ENCODE peak calls at places on chromosomes 3 and 15, in four cellular contexts. G is HepG2, M is K562, I is GM12878. Q is an unnamed sample.

GRCh38 chr15:40085225-40085624 is 23.5 kb downstream of the BMF start:
- DNase-seq in G (no peak), M (peak), I (no peak), Q (no peak)

GRCh38 chr3:152245498-152246175 is 23.1 kb upstream of the MBNL1 start:
- DNase-seq in G (no peak), M (peak), I (no peak), Q (no peak)

GRCh38 chr3:38549486-38549885 is 53.3 kb downstream of the EXOG start:
- DNase-seq in G (no peak), M (no peak), I (no peak), Q (no peak)

GRCh38 chr15:100602822-100603393 is 519 bp downstream of the ASB7 start:
- DNase-seq in G (peak), M (peak), I (peak), Q (peak)

GRCh38 chr3:16211176-16211904 is 36.9 kb downstream of the GALNT15 start:
- DNase-seq in G (no peak), M (no peak), I (no peak), Q (no peak)

GRCh38 chr15:27328616-27329015 is 357.6 kb downstream of the GABRG3 start:
- DNase-seq in G (no peak), M (no peak), I (no peak), Q (no peak)

GRCh38 chr3:168977696-168978374 is 685.7 kb downstream of the MECOM start:
- DNase-seq in G (no peak), M (no peak), I (no peak), Q (no peak)

GRCh38 chr3:98343647-98344507 is 9.8 kb upstream of the OR5K4 start:
- DNase-seq in G (peak), M (peak), I (no peak), Q (peak)

GRCh38 chr3:167901087-167901486 is 165.6 kb downstream of the SERPINI1 start:
- DNase-seq in G (no peak), M (no peak), I (no peak), Q (no peak)

GRCh38 chr15:50764331-50765201 is 940 bp downstream of the SPPL2A start:
- DNase-seq in G (no peak), M (peak), I (peak), Q (no peak)

GRCh38 chr3:193996205-193996604 is 139.7 kb upstream of the HES1 start:
- DNase-seq in G (no peak), M (no peak), I (no peak), Q (no peak)

GRCh38 chr3:183800221-183800863 is 25.0 kb downstream of the MAP6D1 start:
- DNase-seq in G (no peak), M (no peak), I (no peak), Q (no peak)

GRCh38 chr3:70927239-70927638 is 614.8 kb upstream of the MDFIC2 start:
- DNase-seq in G (no peak), M (no peak), I (no peak), Q (no peak)

GRCh38 chr15:68301300-68301699 is 23.8 kb downstream of the FEM1B start:
- DNase-seq in G (no peak), M (no peak), I (no peak), Q (no peak)

GRCh38 chr3:61807865-61808276 is 246.5 kb downstream of the PTPRG start:
- DNase-seq in G (peak), M (no peak), I (no peak), Q (no peak)

GRCh38 chr15:79418693-79419279 is 13.3 kb upstream of the MINAR1 start:
- DNase-seq in G (no peak), M (no peak), I (no peak), Q (peak)

GRCh38 chr3:113174806-113175490 is 36.4 kb upstream of the BOC start:
- DNase-seq in G (no peak), M (no peak), I (no peak), Q (no peak)

GRCh38 chr3:61562042-61562809 is 855 bp downstream of the PTPRG start:
- DNase-seq in G (no peak), M (no peak), I (no peak), Q (no peak)

GRCh38 chr15:47819158-47819557 is 101.9 kb downstream of the SEMA6D start:
- DNase-seq in G (no peak), M (no peak), I (no peak), Q (no peak)

GRCh38 chr3:155031191-155031590 is 48.9 kb upstream of the MME start:
- DNase-seq in G (no peak), M (no peak), I (no peak), Q (no peak)

GRCh38 chr3:43223670-43224364 is 62.5 kb upstream of the SNRK start:
- DNase-seq in G (no peak), M (no peak), I (no peak), Q (no peak)

GRCh38 chr15:63832620-63833245 is 1.0 kb downstream of the HERC1 start:
- DNase-seq in G (no peak), M (peak), I (no peak), Q (peak)

GRCh38 chr3:58531956-58532355 is 5.0 kb downstream of the ACOX2 start:
- DNase-seq in G (no peak), M (no peak), I (no peak), Q (peak)

GRCh38 chr15:101440846-101441590 is 48.5 kb downstream of the PCSK6 start:
- DNase-seq in G (no peak), M (no peak), I (no peak), Q (no peak)

GRCh38 chr3:134627831-134628230 is 23.0 kb downstream of the KY start:
- DNase-seq in G (no peak), M (no peak), I (no peak), Q (no peak)

GRCh38 chr3:99789322-99789721 is 28.3 kb upstream of the CMSS1 start:
- DNase-seq in G (peak), M (peak), I (no peak), Q (peak)

GRCh38 chr3:65946438-65946837 is 92.3 kb downstream of the MAGI1 start:
- DNase-seq in G (no peak), M (no peak), I (no peak), Q (no peak)

GRCh38 chr15:88998980-88999713 is 86.0 kb upstream of the MFGE8 start:
- DNase-seq in G (no peak), M (peak), I (no peak), Q (peak)

GRCh38 chr3:1843111-1843510 is 255.6 kb upstream of the CNTN4 start:
- DNase-seq in G (no peak), M (no peak), I (no peak), Q (no peak)

GRCh38 chr15:89164712-89165211 is 56.6 kb downstream of the RLBP1 start:
- DNase-seq in G (peak), M (no peak), I (no peak), Q (no peak)

GRCh38 chr15:57667171-57667924 is 39.2 kb upstream of the POLR2M start:
- DNase-seq in G (peak), M (peak), I (no peak), Q (peak)

GRCh38 chr3:43584043-43584826 is 37.6 kb downstream of the ANO10 start:
- DNase-seq in G (no peak), M (peak), I (no peak), Q (no peak)

GRCh38 chr3:43043793-43044192 is 62.1 kb downstream of the POMGNT2 start:
- DNase-seq in G (no peak), M (no peak), I (no peak), Q (no peak)

DNA sequence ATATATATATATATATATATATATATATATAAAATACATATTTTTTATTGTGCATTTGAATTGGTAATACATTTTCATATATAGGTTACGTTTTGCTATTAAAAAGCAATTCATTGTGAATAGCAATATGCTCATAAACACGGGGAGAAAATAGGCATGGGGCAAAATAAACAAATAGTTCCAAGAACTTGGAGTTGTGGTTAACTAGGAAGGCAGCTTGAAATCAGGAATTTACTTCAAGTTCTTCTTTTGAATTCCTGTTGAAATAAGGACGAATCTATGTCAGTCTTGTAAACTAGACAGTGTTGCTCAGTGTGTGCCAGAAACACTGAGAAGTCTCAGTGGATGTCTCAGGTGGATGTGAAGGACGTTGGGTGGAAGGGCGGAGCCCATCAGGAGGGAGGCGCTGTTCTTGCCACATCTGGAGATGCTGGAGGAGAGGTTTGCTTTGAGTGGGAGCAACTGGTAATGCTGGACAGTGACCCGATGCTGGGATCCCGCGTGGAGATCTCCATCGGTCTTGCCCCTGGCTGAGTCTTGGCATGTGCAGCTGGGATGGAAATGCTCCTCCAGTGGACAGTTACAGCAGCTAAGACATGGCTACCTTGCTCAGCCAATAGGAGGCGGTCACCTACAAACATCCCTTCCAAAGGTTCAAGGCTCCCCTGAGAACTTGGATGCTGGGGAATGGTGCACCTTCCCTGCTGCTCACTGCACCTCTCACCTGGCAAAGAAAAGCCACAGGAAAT is 2.5 kb downstream of the IL16 start:
- DNase-seq in G (no peak), M (no peak), I (no peak), Q (no peak)
- H3K4me2 ChIP-seq in G (no peak), M (no peak), I (no peak), Q (no peak)

GRCh38 chr3:9396301-9396631 is 1.1 kb upstream of the SETD5 start:
- DNase-seq in G (no peak), M (peak), I (peak), Q (peak)
- TF ChIP-seq JUNB in G (no peak), M (no peak), I (no peak), Q (no peak)

GRCh38 chr15:46131876-46132275 is 497.0 kb downstream of the SQOR start:
- DNase-seq in G (no peak), M (no peak), I (no peak), Q (no peak)

GRCh38 chr15:46129145-46129544 is 494.3 kb downstream of the SQOR start:
- DNase-seq in G (no peak), M (no peak), I (no peak), Q (no peak)

GRCh38 chr15:46126581-46126980 is 491.8 kb downstream of the SQOR start:
- DNase-seq in G (no peak), M (no peak), I (no peak), Q (no peak)

GRCh38 chr15:46127361-46127874 is 492.6 kb downstream of the SQOR start:
- DNase-seq in G (no peak), M (no peak), I (no peak), Q (no peak)
- TF ChIP-seq CREB1 in G (no peak), M (no peak), I (no peak), Q (no peak)

GRCh38 chr15:74293021-74293810 is 57.1 kb downstream of the CCDC33 start:
- DNase-seq in G (no peak), M (no peak), I (no peak), Q (no peak)

GRCh38 chr15:74290645-74291044 is 54.5 kb downstream of the CCDC33 start:
- DNase-seq in G (no peak), M (no peak), I (no peak), Q (no peak)

GRCh38 chr15:74289671-74290070 is 53.5 kb downstream of the CCDC33 start:
- DNase-seq in G (no peak), M (no peak), I (no peak), Q (no peak)

GRCh38 chr15:74294010-74294409 is 57.9 kb downstream of the CCDC33 start:
- DNase-seq in G (no peak), M (no peak), I (no peak), Q (no peak)

GRCh38 chr15:74291101-74292071 is 55.3 kb downstream of the CCDC33 start:
- DNase-seq in G (peak), M (peak), I (no peak), Q (peak)
- H3K4me2 ChIP-seq in G (no peak), M (peak), I (no peak), Q (peak)

GRCh38 chr15:75672111-75672602 is 24.4 kb downstream of the SNX33 start:
- DNase-seq in G (no peak), M (no peak), I (no peak), Q (no peak)

GRCh38 chr15:75666823-75667501 is 19.2 kb downstream of the SNX33 start:
- DNase-seq in G (peak), M (no peak), I (no peak), Q (no peak)

GRCh38 chr15:75669879-75670212 is 22.1 kb downstream of the SNX33 start:
- DNase-seq in G (no peak), M (peak), I (no peak), Q (no peak)

GRCh38 chr15:75671684-75672083 is 24.0 kb downstream of the SNX33 start:
- DNase-seq in G (no peak), M (no peak), I (no peak), Q (no peak)

DNA sequence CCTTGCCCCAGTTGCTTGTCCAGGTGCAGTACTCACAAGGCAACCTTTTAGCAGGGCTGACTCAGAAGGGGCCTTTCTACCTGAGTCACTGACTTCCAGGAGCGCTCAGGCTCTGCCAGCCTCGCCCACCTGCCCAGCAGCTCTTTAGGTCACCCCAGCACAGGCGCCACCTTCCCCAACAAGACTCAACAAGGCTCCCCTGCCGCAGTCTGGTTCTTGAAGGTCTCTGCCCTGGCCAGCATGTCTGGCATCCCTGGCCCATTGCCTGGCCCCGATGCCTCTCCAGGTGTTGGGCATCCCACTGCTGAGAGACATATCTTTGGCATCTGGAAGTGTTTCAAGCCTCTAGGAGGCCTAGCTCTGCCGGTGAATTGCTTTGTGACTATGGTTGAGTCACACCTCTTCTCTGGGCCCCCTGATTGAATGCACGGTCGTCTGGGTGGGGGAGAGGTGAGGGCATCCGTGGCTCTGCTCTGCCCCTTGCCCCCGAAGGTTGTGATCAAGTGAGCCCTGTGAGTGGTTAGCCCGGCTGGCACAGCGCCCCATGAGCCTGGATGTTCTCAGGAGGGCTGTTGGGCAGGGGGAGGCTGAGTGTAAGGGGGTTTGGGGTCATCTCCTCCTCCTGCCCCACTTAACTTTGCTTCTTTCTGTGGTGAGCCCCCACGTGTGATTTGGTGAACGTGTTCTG is 21.6 kb downstream of the SNX33 start:
- DNase-seq in G (no peak), M (no peak), I (no peak), Q (no peak)
- TF ChIP-seq JUNB in G (no peak), M (no peak), I (no peak), Q (no peak)

DNA sequence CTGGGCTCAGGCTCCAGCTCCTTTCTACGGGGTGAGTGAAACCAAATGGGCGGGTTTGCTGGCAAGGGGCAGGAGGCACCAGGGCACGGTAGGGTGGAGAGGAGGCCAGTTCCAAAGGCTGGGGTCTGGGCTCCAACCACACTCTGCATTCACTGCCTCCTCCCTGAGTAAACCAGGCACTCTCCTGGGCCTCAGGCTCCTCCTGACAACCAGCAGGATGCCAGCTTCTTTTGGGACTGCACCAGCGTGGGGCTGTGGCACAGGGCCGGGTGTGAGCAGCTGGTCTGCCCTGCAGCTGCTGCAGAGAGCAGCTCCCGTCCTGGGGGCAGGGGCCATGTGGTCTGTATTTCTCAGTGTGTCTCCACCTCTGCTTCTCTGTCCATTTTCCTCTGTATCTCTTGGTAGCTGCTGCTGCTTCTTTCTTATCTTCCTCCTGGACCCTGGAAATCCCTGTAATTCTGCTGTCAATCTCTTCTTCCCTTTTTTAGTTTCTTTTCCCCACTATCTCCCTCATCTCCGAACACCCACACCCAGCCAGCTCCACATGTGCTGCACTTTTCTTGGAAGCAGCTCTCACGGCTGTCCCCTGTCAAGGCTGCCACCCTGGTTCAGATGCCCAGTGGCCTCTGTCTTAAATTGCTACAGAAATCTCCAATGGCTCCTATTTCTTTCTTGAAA is 54.9 kb upstream of the TBC1D21 start:
- DNase-seq in G (no peak), M (no peak), I (no peak), Q (no peak)
- TF ChIP-seq CREB1 in G (no peak), M (no peak), I (no peak), Q (no peak)